ENCODE peak calls at places on chromosome 14, in nine cellular contexts. D is DMS53; G is Right ventricle myocardium inferior; K is left ventricle myocardium inferior; P is GM23248; C is GM20000; F is iris pigment epithelial cell; L is lung microvascular endothelial cell; R is CD8-positive, alpha-beta memory T cell. T is an unnamed sample.

GRCh38 chr14:92198804-92199203 is 77.0 kb downstream of the CPSF2 start:
- DNase-seq in D (no peak), G (no peak), K (no peak), P (no peak), C (no peak), F (no peak), L (no peak), R (no peak), T (no peak)

GRCh38 chr14:91606851-91607250 is 96.7 kb upstream of the PPP4R3A start:
- DNase-seq in D (no peak), G (no peak), K (no peak), P (peak), C (peak), F (peak), L (no peak), R (no peak), T (no peak)

GRCh38 chr14:56359245-56359644 is 220.4 kb upstream of the TMEM260 start:
- DNase-seq in D (no peak), G (no peak), K (no peak), P (no peak), C (no peak), F (no peak), L (no peak), R (no peak), T (no peak)

GRCh38 chr14:96057738-96058137 is 18.6 kb downstream of the C14orf132 start:
- DNase-seq in D (no peak), G (no peak), K (no peak), P (no peak), C (no peak), F (no peak), L (no peak), R (no peak), T (no peak)

GRCh38 chr14:34301107-34301734 is 160.8 kb downstream of the SPTSSA start:
- DNase-seq in D (peak), G (no peak), K (no peak), P (peak), C (peak), F (peak), L (peak), R (no peak), T (peak)

GRCh38 chr14:70585221-70585620 is 15.2 kb downstream of the MED6 start:
- DNase-seq in D (peak), G (no peak), K (no peak), P (peak), C (peak), F (no peak), L (peak), R (no peak), T (no peak)

GRCh38 chr14:38950676-38951075 is 152.4 kb downstream of the SEC23A start:
- DNase-seq in D (no peak), G (no peak), K (no peak), P (peak), C (no peak), F (no peak), L (no peak), R (no peak), T (no peak)

GRCh38 chr14:50040401-50040775 is 76.0 kb downstream of the VCPKMT start:
- DNase-seq in D (peak), G (no peak), K (no peak), P (peak), C (peak), F (peak), L (peak), R (peak), T (peak)

GRCh38 chr14:72781476-72782181 is 112.3 kb downstream of the DPF3 start:
- DNase-seq in D (no peak), G (no peak), K (no peak), P (peak), C (no peak), F (peak), L (no peak), R (no peak), T (peak)

GRCh38 chr14:73221945-73222344 is 15.4 kb upstream of the PAPLN start:
- DNase-seq in D (no peak), G (no peak), K (no peak), P (peak), C (no peak), F (peak), L (peak), R (no peak), T (peak)

GRCh38 chr14:58656671-58657411 is 19.1 kb downstream of the DACT1 start:
- DNase-seq in D (peak), G (no peak), K (no peak), P (no peak), C (no peak), F (no peak), L (no peak), R (no peak), T (no peak)

GRCh38 chr14:74502236-74503019 is 8.9 kb downstream of the ISCA2 start:
- DNase-seq in D (peak), G (no peak), K (no peak), P (peak), C (peak), F (peak), L (peak), R (no peak), T (peak)

GRCh38 chr14:41636492-41637392 is 30.1 kb downstream of the LRFN5 start:
- DNase-seq in D (peak), G (no peak), K (no peak), P (peak), C (no peak), F (peak), L (no peak), R (no peak), T (no peak)

GRCh38 chr14:103103461-103104388 is 9.2 kb downstream of the EXOC3L4 start:
- DNase-seq in D (peak), G (peak), K (peak), P (peak), C (no peak), F (peak), L (peak), R (no peak), T (peak)

T was measured in dermis blood vessel endothelial cell.